ENCODE peak calls at places on chromosomes 4 and X, in ten cellular contexts. One of them, this sample, is unnamed.

GRCh38 chr4:91653067-91653466 is 650.7 kb upstream of the GRID2 start:
- DNase-seq in esophagus muscularis mucosa: no peak
- DNase-seq in suprapubic skin: no peak
- DNase-seq in H1: no peak
- DNase-seq in A549: no peak
- DNase-seq in stomach: no peak
- DNase-seq in GM12878: no peak
- DNase-seq in tibial nerve: no peak
- DNase-seq in sigmoid colon: no peak
- DNase-seq in transverse colon: no peak
- DNase-seq in this sample: no peak

GRCh38 chr4:183905081-183905592 is at the start of gene STOX2:
- DNase-seq in esophagus muscularis mucosa: no peak
- DNase-seq in suprapubic skin: peak; percentile 83
- DNase-seq in H1: no peak
- DNase-seq in A549: peak; percentile 73
- DNase-seq in stomach: peak; percentile 88
- DNase-seq in GM12878: no peak
- DNase-seq in tibial nerve: peak; percentile 47
- DNase-seq in sigmoid colon: peak; percentile 80
- DNase-seq in transverse colon: peak; percentile 69
- DNase-seq in this sample: peak; percentile 76

GRCh38 chr4:141898336-141898735 is 262.0 kb downstream of the IL15 start:
- DNase-seq in esophagus muscularis mucosa: no peak
- DNase-seq in suprapubic skin: no peak
- DNase-seq in H1: no peak
- DNase-seq in A549: no peak
- DNase-seq in stomach: no peak
- DNase-seq in GM12878: no peak
- DNase-seq in tibial nerve: no peak
- DNase-seq in sigmoid colon: no peak
- DNase-seq in transverse colon: no peak
- DNase-seq in this sample: no peak

GRCh38 chr4:160523236-160523635 is 1420.4 kb downstream of the RAPGEF2 start:
- DNase-seq in esophagus muscularis mucosa: no peak
- DNase-seq in suprapubic skin: no peak
- DNase-seq in H1: no peak
- DNase-seq in A549: no peak
- DNase-seq in stomach: no peak
- DNase-seq in GM12878: no peak
- DNase-seq in tibial nerve: no peak
- DNase-seq in sigmoid colon: no peak
- DNase-seq in transverse colon: no peak
- DNase-seq in this sample: no peak

GRCh38 chrX:126994011-126994410 is 174.5 kb downstream of the PRR32 start:
- DNase-seq in esophagus muscularis mucosa: no peak
- DNase-seq in suprapubic skin: no peak
- DNase-seq in H1: no peak
- DNase-seq in A549: no peak
- DNase-seq in stomach: no peak
- DNase-seq in GM12878: no peak
- DNase-seq in tibial nerve: no peak
- DNase-seq in sigmoid colon: no peak
- DNase-seq in transverse colon: no peak
- DNase-seq in this sample: no peak

GRCh38 chrX:15298201-15298600 is 17.2 kb downstream of the ASB11 start:
- DNase-seq in esophagus muscularis mucosa: no peak
- DNase-seq in suprapubic skin: no peak
- DNase-seq in H1: no peak
- DNase-seq in A549: no peak
- DNase-seq in stomach: no peak
- DNase-seq in GM12878: no peak
- DNase-seq in tibial nerve: no peak
- DNase-seq in sigmoid colon: no peak
- DNase-seq in transverse colon: no peak
- DNase-seq in this sample: no peak

GRCh38 chr4:125266901-125267601 is 47.7 kb upstream of the FAT4 start:
- DNase-seq in esophagus muscularis mucosa: no peak
- DNase-seq in suprapubic skin: no peak
- DNase-seq in H1: no peak
- DNase-seq in A549: no peak
- DNase-seq in stomach: no peak
- DNase-seq in GM12878: no peak
- DNase-seq in tibial nerve: no peak
- DNase-seq in sigmoid colon: no peak
- DNase-seq in transverse colon: no peak
- DNase-seq in this sample: no peak

GRCh38 chrX:45850197-45850774 is 649.6 kb upstream of the DIPK2B start:
- DNase-seq in esophagus muscularis mucosa: no peak
- DNase-seq in suprapubic skin: no peak
- DNase-seq in H1: no peak
- DNase-seq in A549: no peak
- DNase-seq in stomach: no peak
- DNase-seq in GM12878: no peak
- DNase-seq in tibial nerve: no peak
- DNase-seq in sigmoid colon: no peak
- DNase-seq in transverse colon: no peak
- DNase-seq in this sample: peak; percentile 9

GRCh38 chrX:68826113-68826980 is 2.5 kb upstream of the EFNB1 start:
- DNase-seq in esophagus muscularis mucosa: peak; percentile 37
- DNase-seq in suprapubic skin: no peak
- DNase-seq in H1: no peak
- DNase-seq in A549: no peak
- DNase-seq in stomach: no peak
- DNase-seq in GM12878: no peak
- DNase-seq in tibial nerve: no peak
- DNase-seq in sigmoid colon: peak; percentile 52
- DNase-seq in transverse colon: no peak
- DNase-seq in this sample: no peak

GRCh38 chrX:47581731-47582647 is at the start of gene TIMP1:
- DNase-seq in esophagus muscularis mucosa: peak; percentile 96
- DNase-seq in suprapubic skin: peak; percentile 93
- DNase-seq in H1: no peak
- DNase-seq in A549: peak; percentile 81
- DNase-seq in stomach: peak; percentile 71
- DNase-seq in GM12878: peak; percentile 45
- DNase-seq in tibial nerve: peak; percentile 84
- DNase-seq in sigmoid colon: peak; percentile 97
- DNase-seq in transverse colon: peak; percentile 82
- DNase-seq in this sample: peak; percentile 91
- TF ChIP-seq POLR2A in esophagus muscularis mucosa: no peak
- TF ChIP-seq POLR2A in suprapubic skin: peak; percentile 51
- TF ChIP-seq POLR2A in H1: no peak
- TF ChIP-seq POLR2A in A549: peak; percentile 59
- TF ChIP-seq POLR2A in stomach: no peak
- TF ChIP-seq POLR2A in GM12878: peak; percentile 80
- TF ChIP-seq POLR2A in tibial nerve: peak; percentile 62
- TF ChIP-seq POLR2A in sigmoid colon: no peak
- TF ChIP-seq POLR2A in transverse colon: no peak
- TF ChIP-seq POLR2A in this sample: peak; percentile 68

DNA sequence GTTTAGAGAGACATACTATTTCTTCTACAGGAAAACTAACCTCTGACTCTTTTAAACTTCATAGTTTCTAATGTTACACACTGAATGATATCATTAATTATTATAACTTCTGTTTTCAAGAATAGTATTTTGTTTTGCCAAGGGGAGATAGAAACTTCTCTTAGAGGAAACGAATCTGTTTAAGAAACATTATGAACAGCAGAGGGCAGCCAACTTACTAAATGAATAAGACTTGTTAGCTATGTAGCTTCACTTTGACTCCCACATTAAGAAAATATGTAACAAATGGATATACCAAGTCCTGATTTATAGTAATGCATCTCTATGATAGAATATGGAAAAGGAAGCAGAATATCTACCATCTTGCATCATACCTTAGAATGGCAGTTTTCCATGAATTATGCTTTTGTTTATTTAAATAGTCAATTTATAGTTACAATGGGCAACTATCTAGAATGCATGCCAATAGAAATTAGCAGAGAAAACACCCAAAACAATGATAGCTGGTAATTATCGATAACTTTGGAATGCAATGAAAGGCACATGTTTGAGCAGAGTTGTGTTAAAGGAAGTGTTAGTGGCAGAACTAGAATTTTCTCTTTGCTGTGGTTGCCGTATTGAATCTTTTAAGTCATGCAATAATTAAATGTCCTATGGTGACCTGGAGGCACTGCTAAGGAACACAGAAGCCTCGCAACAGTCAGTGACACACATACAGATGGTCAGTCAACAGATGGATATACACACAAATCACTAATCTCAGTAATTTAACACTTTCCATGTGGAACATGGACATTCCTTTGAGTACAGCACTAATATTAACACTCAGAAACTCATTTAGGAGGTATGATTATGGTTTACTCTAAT is 105.7 kb upstream of the PDLIM3 start:
- DNase-seq in esophagus muscularis mucosa: no peak
- DNase-seq in suprapubic skin: no peak
- DNase-seq in H1: no peak
- DNase-seq in A549: peak; percentile 15
- DNase-seq in stomach: no peak
- DNase-seq in GM12878: peak; percentile 12
- DNase-seq in tibial nerve: peak; percentile 70
- DNase-seq in sigmoid colon: no peak
- DNase-seq in transverse colon: no peak
- DNase-seq in this sample: no peak
- TF ChIP-seq EP300 in esophagus muscularis mucosa: no peak
- TF ChIP-seq EP300 in suprapubic skin: no peak
- TF ChIP-seq EP300 in H1: no peak
- TF ChIP-seq EP300 in A549: no peak
- TF ChIP-seq EP300 in stomach: no peak
- TF ChIP-seq EP300 in GM12878: no peak
- TF ChIP-seq EP300 in tibial nerve: no peak
- TF ChIP-seq EP300 in sigmoid colon: no peak
- TF ChIP-seq EP300 in transverse colon: no peak
- TF ChIP-seq EP300 in this sample: no peak

GRCh38 chrX:154355094-154355775 is 19.2 kb downstream of the FLNA start:
- DNase-seq in esophagus muscularis mucosa: no peak
- DNase-seq in suprapubic skin: no peak
- DNase-seq in H1: no peak
- DNase-seq in A549: no peak
- DNase-seq in stomach: no peak
- DNase-seq in GM12878: no peak
- DNase-seq in tibial nerve: no peak
- DNase-seq in sigmoid colon: no peak
- DNase-seq in transverse colon: no peak
- DNase-seq in this sample: no peak

GRCh38 chrX:154357205-154357604 is 17.2 kb downstream of the FLNA start:
- DNase-seq in esophagus muscularis mucosa: no peak
- DNase-seq in suprapubic skin: no peak
- DNase-seq in H1: no peak
- DNase-seq in A549: no peak
- DNase-seq in stomach: no peak
- DNase-seq in GM12878: no peak
- DNase-seq in tibial nerve: no peak
- DNase-seq in sigmoid colon: no peak
- DNase-seq in transverse colon: no peak
- DNase-seq in this sample: no peak

GRCh38 chrX:154356596-154356995 is 17.8 kb downstream of the FLNA start:
- DNase-seq in esophagus muscularis mucosa: no peak
- DNase-seq in suprapubic skin: no peak
- DNase-seq in H1: no peak
- DNase-seq in A549: no peak
- DNase-seq in stomach: no peak
- DNase-seq in GM12878: no peak
- DNase-seq in tibial nerve: no peak
- DNase-seq in sigmoid colon: no peak
- DNase-seq in transverse colon: no peak
- DNase-seq in this sample: no peak

GRCh38 chrX:154354516-154354915 is 19.9 kb downstream of the FLNA start:
- DNase-seq in esophagus muscularis mucosa: no peak
- DNase-seq in suprapubic skin: no peak
- DNase-seq in H1: no peak
- DNase-seq in A549: no peak
- DNase-seq in stomach: no peak
- DNase-seq in GM12878: no peak
- DNase-seq in tibial nerve: no peak
- DNase-seq in sigmoid colon: no peak
- DNase-seq in transverse colon: no peak
- DNase-seq in this sample: no peak

DNA sequence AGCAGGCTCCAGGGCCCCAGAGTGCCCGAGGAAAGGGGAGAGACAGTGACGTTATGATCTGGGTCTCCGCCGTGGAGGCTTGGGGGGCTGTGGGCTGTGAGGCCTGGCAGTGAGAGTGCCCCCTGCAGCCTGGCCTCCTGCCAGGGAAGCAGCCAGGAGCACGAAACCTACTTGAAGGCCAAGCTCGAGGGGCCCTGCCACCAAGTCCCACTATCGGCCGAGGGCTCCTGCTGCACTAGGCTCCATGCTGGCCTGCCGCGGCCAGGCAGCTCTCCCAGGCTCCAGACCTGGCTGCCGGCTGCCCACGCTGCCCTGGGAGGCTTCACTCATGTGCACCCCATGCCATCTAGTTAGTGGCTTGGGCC is 18.7 kb downstream of the FLNA start:
- DNase-seq in esophagus muscularis mucosa: no peak
- DNase-seq in suprapubic skin: no peak
- DNase-seq in H1: no peak
- DNase-seq in A549: no peak
- DNase-seq in stomach: no peak
- DNase-seq in GM12878: no peak
- DNase-seq in tibial nerve: no peak
- DNase-seq in sigmoid colon: no peak
- DNase-seq in transverse colon: no peak
- DNase-seq in this sample: no peak
- TF ChIP-seq POLR2A in esophagus muscularis mucosa: no peak
- TF ChIP-seq POLR2A in suprapubic skin: no peak
- TF ChIP-seq POLR2A in H1: no peak
- TF ChIP-seq POLR2A in A549: no peak
- TF ChIP-seq POLR2A in stomach: no peak
- TF ChIP-seq POLR2A in GM12878: no peak
- TF ChIP-seq POLR2A in tibial nerve: no peak
- TF ChIP-seq POLR2A in sigmoid colon: no peak
- TF ChIP-seq POLR2A in transverse colon: no peak
- TF ChIP-seq POLR2A in this sample: no peak

DNA sequence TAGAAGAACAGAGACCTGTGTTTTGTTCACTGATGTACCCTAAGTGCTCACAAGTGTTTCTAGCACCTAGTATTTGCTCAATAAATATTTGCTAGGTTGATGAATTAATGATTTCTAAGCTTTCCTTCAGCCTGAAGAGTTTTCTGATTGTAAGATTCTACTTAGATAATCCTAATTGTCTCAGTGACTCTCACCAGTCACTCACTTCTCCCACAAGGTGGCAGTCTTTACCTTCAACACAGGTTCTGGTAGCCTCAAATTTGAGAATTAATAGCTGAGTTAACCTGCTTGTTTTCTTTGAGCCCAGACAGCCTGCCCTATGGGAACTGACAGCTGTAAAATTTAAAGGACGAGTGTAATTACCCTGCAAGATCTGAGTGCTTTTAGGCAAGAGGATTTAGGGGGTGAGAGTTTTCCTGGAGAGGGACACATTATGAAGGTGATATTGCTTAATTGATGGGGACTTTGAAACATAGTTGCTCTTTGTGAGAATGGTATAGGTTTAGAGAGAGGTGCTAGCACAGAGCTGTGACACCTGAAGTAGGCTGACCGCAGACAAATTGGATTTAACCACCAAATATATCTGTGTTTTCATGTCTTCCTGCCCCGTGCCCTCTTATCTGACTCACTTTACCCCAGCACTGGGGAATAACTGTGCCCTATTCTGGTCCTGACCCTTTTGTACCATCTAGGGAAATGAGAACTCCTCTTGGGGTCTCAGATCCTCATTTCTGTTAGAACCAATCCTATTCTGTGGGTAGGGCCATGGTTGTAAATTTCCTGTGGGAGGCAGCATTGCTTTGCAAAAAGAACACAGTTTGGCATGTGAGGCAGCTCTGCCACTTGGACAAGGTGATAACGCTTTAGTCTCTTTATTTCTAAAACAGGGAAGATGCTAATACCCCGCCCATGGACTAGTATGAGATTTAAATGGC is 27.7 kb downstream of the CD38 start:
- DNase-seq in esophagus muscularis mucosa: no peak
- DNase-seq in suprapubic skin: no peak
- DNase-seq in H1: no peak
- DNase-seq in A549: peak; percentile 17
- DNase-seq in stomach: peak; percentile 31
- DNase-seq in GM12878: peak; percentile 48
- DNase-seq in tibial nerve: peak; percentile 61
- DNase-seq in sigmoid colon: no peak
- DNase-seq in transverse colon: no peak
- DNase-seq in this sample: no peak
- TF ChIP-seq EP300 in esophagus muscularis mucosa: no peak
- TF ChIP-seq EP300 in suprapubic skin: no peak
- TF ChIP-seq EP300 in H1: no peak
- TF ChIP-seq EP300 in A549: no peak
- TF ChIP-seq EP300 in stomach: no peak
- TF ChIP-seq EP300 in GM12878: no peak
- TF ChIP-seq EP300 in tibial nerve: no peak
- TF ChIP-seq EP300 in sigmoid colon: no peak
- TF ChIP-seq EP300 in transverse colon: no peak
- TF ChIP-seq EP300 in this sample: no peak